ENCODE peak calls at places on chromosomes 5 and 9, in five cellular contexts. V is T47D, F is neuronal stem cell, Q is AG04450, N is T-helper 2 cell. B is an unnamed sample.

GRCh38 chr9:15250013-15250412 is 57.0 kb downstream of the TTC39B start:
- DNase-seq in V (no peak), F (no peak), Q (no peak), N (no peak), B (no peak)

GRCh38 chr9:134770972-134771971 is 109.3 kb upstream of the FCN2 start:
- DNase-seq in V (no peak), F (no peak), Q (no peak), N (no peak), B (no peak)

GRCh38 chr9:130701059-130702022 is 7.8 kb downstream of the EXOSC2 start:
- DNase-seq in V (no peak), F (peak; percentile 82), Q (peak; percentile 81), N (peak; percentile 57), B (peak; percentile 74)

GRCh38 chr9:37425298-37425752 is 2.8 kb downstream of the GRHPR start:
- DNase-seq in V (no peak), F (no peak), Q (no peak), N (no peak), B (peak; percentile 26)

GRCh38 chr5:76867827-76868693 is 18.2 kb downstream of the S100Z start:
- DNase-seq in V (peak; percentile 49), F (peak; percentile 57), Q (peak; percentile 47), N (peak; percentile 32), B (peak; percentile 89)

GRCh38 chr9:109868222-109868621 is 88.2 kb downstream of the PALM2AKAP2 start:
- DNase-seq in V (no peak), F (peak; percentile 14), Q (no peak), N (no peak), B (no peak)

GRCh38 chr5:154086641-154087040 is 47.9 kb downstream of the MFAP3 start:
- DNase-seq in V (no peak), F (no peak), Q (no peak), N (no peak), B (no peak)

GRCh38 chr9:111866976-111867375 is 29.6 kb upstream of the UGCG start:
- DNase-seq in V (no peak), F (no peak), Q (peak; percentile 30), N (no peak), B (peak; percentile 5)

GRCh38 chr9:36976371-36977030 is 57.6 kb downstream of the PAX5 start:
- DNase-seq in V (no peak), F (no peak), Q (no peak), N (no peak), B (no peak)

GRCh38 chr9:650362-650761 is 191.1 kb upstream of the DMRT1 start:
- DNase-seq in V (no peak), F (no peak), Q (no peak), N (no peak), B (peak; percentile 51)

GRCh38 chr5:107532182-107532878 is 138.4 kb downstream of the EFNA5 start:
- DNase-seq in V (no peak), F (no peak), Q (no peak), N (no peak), B (no peak)

GRCh38 chr5:20974423-20974822 is 986.4 kb upstream of the CDH18 start:
- DNase-seq in V (no peak), F (no peak), Q (no peak), N (no peak), B (no peak)

GRCh38 chr5:172610643-172611042 is 30.4 kb upstream of the NEURL1B start:
- DNase-seq in V (no peak), F (no peak), Q (no peak), N (no peak), B (no peak)

GRCh38 chr5:108801776-108802175 is 54.1 kb downstream of the FER start:
- DNase-seq in V (no peak), F (no peak), Q (peak; percentile 77), N (no peak), B (peak; percentile 9)

GRCh38 chr5:62371409-62371808 is 32.3 kb downstream of the DIMT1 start:
- DNase-seq in V (no peak), F (no peak), Q (no peak), N (no peak), B (no peak)

GRCh38 chr5:9188131-9188530 is 357.7 kb downstream of the SEMA5A start:
- DNase-seq in V (no peak), F (no peak), Q (peak; percentile 58), N (no peak), B (no peak)

GRCh38 chr9:92333288-92333634 is 7.5 kb downstream of the CENPP start:
- DNase-seq in V (no peak), F (no peak), Q (no peak), N (no peak), B (no peak)

GRCh38 chr9:100098241-100098886 is 436 bp downstream of the ERP44 start:
- DNase-seq in V (peak; percentile 49), F (peak; percentile 32), Q (peak; percentile 6), N (no peak), B (peak; percentile 68)

GRCh38 chr9:137555179-137555578 is 3.5 kb downstream of the MRPL41 start:
- DNase-seq in V (no peak), F (no peak), Q (no peak), N (no peak), B (no peak)

GRCh38 chr9:94033383-94033782 is 50.9 kb upstream of the PTPDC1 start:
- DNase-seq in V (no peak), F (no peak), Q (no peak), N (no peak), B (no peak)

GRCh38 chr9:36946653-36947052 is 87.4 kb downstream of the PAX5 start:
- DNase-seq in V (no peak), F (no peak), Q (no peak), N (no peak), B (no peak)

GRCh38 chr9:15889555-15889954 is 336.7 kb downstream of the CCDC171 start:
- DNase-seq in V (no peak), F (no peak), Q (no peak), N (no peak), B (no peak)

GRCh38 chr9:80796662-80797426 is 892.5 kb downstream of the TLE1 start:
- DNase-seq in V (no peak), F (peak; percentile 11), Q (no peak), N (no peak), B (no peak)

GRCh38 chr5:36200513-36200912 is 41.2 kb downstream of the NADK2 start:
- DNase-seq in V (no peak), F (no peak), Q (no peak), N (no peak), B (no peak)

GRCh38 chr5:110255194-110255593 is 471.3 kb downstream of the TMEM232 start:
- DNase-seq in V (no peak), F (no peak), Q (no peak), N (no peak), B (no peak)

GRCh38 chr5:135990518-135991240 is 35.9 kb upstream of the LECT2 start:
- DNase-seq in V (no peak), F (no peak), Q (no peak), N (no peak), B (no peak)

GRCh38 chr5:17099946-17100345 is 117.5 kb upstream of the BASP1 start:
- DNase-seq in V (no peak), F (no peak), Q (no peak), N (no peak), B (no peak)

GRCh38 chr5:137646761-137647160 is 89.1 kb downstream of the KLHL3 start:
- DNase-seq in V (no peak), F (no peak), Q (no peak), N (no peak), B (no peak)

GRCh38 chr9:83441390-83441789 is 96.8 kb downstream of the FRMD3 start:
- DNase-seq in V (no peak), F (no peak), Q (no peak), N (no peak), B (no peak)

GRCh38 chr5:33261305-33261704 is 179.5 kb upstream of the TARS1 start:
- DNase-seq in V (no peak), F (no peak), Q (peak; percentile 15), N (no peak), B (no peak)

GRCh38 chr9:128498911-128499310 is 5.6 kb upstream of the GLE1 start:
- DNase-seq in V (no peak), F (no peak), Q (no peak), N (no peak), B (no peak)

GRCh38 chr5:96893342-96893741 is 17.0 kb downstream of the ERAP2 start:
- DNase-seq in V (no peak), F (no peak), Q (peak; percentile 45), N (no peak), B (no peak)

GRCh38 chr9:5850735-5851122 is 17.8 kb upstream of the ERMP1 start:
- DNase-seq in V (no peak), F (no peak), Q (no peak), N (no peak), B (no peak)

GRCh38 chr9:114093761-114094505 is 5.2 kb downstream of the KIF12 start:
- DNase-seq in V (no peak), F (no peak), Q (no peak), N (no peak), B (no peak)

GRCh38 chr5:3925935-3926334 is 330.3 kb downstream of the IRX1 start:
- DNase-seq in V (no peak), F (no peak), Q (no peak), N (no peak), B (no peak)